ENCODE peak calls at places on chromosomes 6 and 20, in eight cellular contexts. E, X, K, W, T, R, P and C are unnamed samples.

GRCh38 chr6:108730556-108731228 is 117.5 kb upstream of the ARMC2 start:
- DNase-seq in E (no peak), X (no peak), K (no peak), W (no peak), T (no peak), R (no peak), P (no peak), C (no peak)

GRCh38 chr20:23260181-23260840 is 90.3 kb upstream of the NXT1 start:
- DNase-seq in E (no peak), X (no peak), K (no peak), W (no peak), T (no peak), R (no peak), P (no peak), C (no peak)

GRCh38 chr6:137223370-137224131 is 4.4 kb upstream of the IFNGR1 start:
- DNase-seq in E (peak), X (peak), K (peak), W (no peak), T (peak), R (peak), P (no peak), C (no peak)

GRCh38 chr6:31474871-31475286 is 23.1 kb upstream of the MICB start:
- DNase-seq in E (no peak), X (no peak), K (no peak), W (no peak), T (no peak), R (no peak), P (no peak), C (no peak)

GRCh38 chr6:116139917-116140316 is 14.0 kb upstream of the COL10A1 start:
- DNase-seq in E (no peak), X (no peak), K (peak), W (no peak), T (no peak), R (no peak), P (no peak), C (no peak)

GRCh38 chr20:18628330-18628941 is 40.6 kb downstream of the DTD1 start:
- DNase-seq in E (no peak), X (no peak), K (peak), W (no peak), T (no peak), R (peak), P (no peak), C (no peak)

GRCh38 chr6:170233304-170234205 is 57.3 kb downstream of the DLL1 start:
- DNase-seq in E (no peak), X (no peak), K (peak), W (no peak), T (no peak), R (no peak), P (no peak), C (no peak)

GRCh38 chr6:71126506-71126905 is 162.1 kb upstream of the OGFRL1 start:
- DNase-seq in E (no peak), X (no peak), K (no peak), W (no peak), T (no peak), R (no peak), P (no peak), C (no peak)

GRCh38 chr20:37120497-37120896 is 24.7 kb upstream of the RBL1 start:
- DNase-seq in E (no peak), X (no peak), K (no peak), W (no peak), T (no peak), R (no peak), P (no peak), C (no peak)

GRCh38 chr6:54428437-54428836 is 120.2 kb downstream of the TINAG start:
- DNase-seq in E (no peak), X (no peak), K (no peak), W (no peak), T (no peak), R (no peak), P (no peak), C (no peak)

GRCh38 chr6:83905648-83906047 is 46.2 kb downstream of the CYB5R4 start:
- DNase-seq in E (no peak), X (no peak), K (no peak), W (no peak), T (no peak), R (no peak), P (no peak), C (no peak)

GRCh38 chr20:59608871-59609270 is 4.5 kb downstream of the PHACTR3 start:
- DNase-seq in E (no peak), X (no peak), K (no peak), W (no peak), T (no peak), R (no peak), P (no peak), C (no peak)

GRCh38 chr6:10528170-10528981 is 7.2 kb downstream of the GCNT2 start:
- DNase-seq in E (peak), X (peak), K (peak), W (peak), T (no peak), R (no peak), P (peak), C (no peak)

GRCh38 chr20:5735845-5736530 is 14.2 kb upstream of the SHLD1 start:
- DNase-seq in E (no peak), X (no peak), K (no peak), W (peak), T (no peak), R (no peak), P (no peak), C (no peak)

GRCh38 chr6:117483645-117484016 is 1.2 kb downstream of the DCBLD1 start:
- DNase-seq in E (no peak), X (peak), K (peak), W (no peak), T (peak), R (no peak), P (no peak), C (no peak)

GRCh38 chr6:163599684-163600083 is 185.2 kb downstream of the QKI start:
- DNase-seq in E (no peak), X (no peak), K (no peak), W (no peak), T (no peak), R (no peak), P (no peak), C (no peak)

GRCh38 chr20:3238616-3239025 is 369 bp downstream of the SLC4A11 start:
- DNase-seq in E (peak), X (peak), K (peak), W (peak), T (no peak), R (peak), P (no peak), C (no peak)

GRCh38 chr6:3915076-3915791 is 66.1 kb downstream of the FAM50B start:
- DNase-seq in E (no peak), X (no peak), K (no peak), W (no peak), T (no peak), R (no peak), P (no peak), C (no peak)

GRCh38 chr6:34110610-34111009 is 35.3 kb downstream of the GRM4 start:
- DNase-seq in E (no peak), X (no peak), K (no peak), W (no peak), T (no peak), R (no peak), P (no peak), C (no peak)

GRCh38 chr6:26020291-26020982 is 57.8 kb downstream of the TRIM38 start:
- DNase-seq in E (peak), X (peak), K (peak), W (peak), T (peak), R (peak), P (peak), C (peak)

GRCh38 chr6:149716584-149716983 is 1.3 kb downstream of the LATS1 start:
- DNase-seq in E (no peak), X (peak), K (no peak), W (no peak), T (peak), R (no peak), P (no peak), C (no peak)

GRCh38 chr20:23282111-23282510 is 68.5 kb upstream of the NXT1 start:
- DNase-seq in E (no peak), X (no peak), K (no peak), W (no peak), T (no peak), R (no peak), P (no peak), C (no peak)

GRCh38 chr20:44958276-44958675 is 1.9 kb downstream of the TOMM34 start:
- DNase-seq in E (no peak), X (no peak), K (no peak), W (no peak), T (no peak), R (no peak), P (no peak), C (no peak)

GRCh38 chr20:7806831-7807230 is 133.4 kb downstream of the HAO1 start:
- DNase-seq in E (no peak), X (peak), K (no peak), W (no peak), T (peak), R (no peak), P (no peak), C (no peak)

GRCh38 chr20:51985013-51985415 is 182.7 kb upstream of the SALL4 start:
- DNase-seq in E (no peak), X (peak), K (no peak), W (peak), T (peak), R (no peak), P (no peak), C (no peak)

GRCh38 chr6:74137910-74138309 is 441.9 kb downstream of the CD109 start:
- DNase-seq in E (no peak), X (peak), K (no peak), W (peak), T (peak), R (no peak), P (no peak), C (no peak)

GRCh38 chr6:17418281-17419188 is 25.1 kb downstream of the CAP2 start:
- DNase-seq in E (no peak), X (peak), K (no peak), W (peak), T (peak), R (no peak), P (no peak), C (no peak)

GRCh38 chr6:26411751-26412150 is 9.7 kb downstream of the BTN3A1 start:
- DNase-seq in E (no peak), X (peak), K (no peak), W (peak), T (peak), R (no peak), P (no peak), C (no peak)

GRCh38 chr6:42268835-42269204 is 51.2 kb upstream of the MRPS10 start:
- DNase-seq in E (no peak), X (no peak), K (no peak), W (no peak), T (no peak), R (no peak), P (no peak), C (no peak)

GRCh38 chr20:19603390-19603753 is 154.7 kb upstream of the RIN2 start:
- DNase-seq in E (no peak), X (no peak), K (no peak), W (no peak), T (no peak), R (no peak), P (no peak), C (no peak)

GRCh38 chr6:1856381-1856780 is 246.7 kb downstream of the FOXC1 start:
- DNase-seq in E (peak), X (peak), K (no peak), W (peak), T (peak), R (no peak), P (no peak), C (no peak)

GRCh38 chr6:148757944-148758343 is 11.1 kb downstream of the UST start:
- DNase-seq in E (no peak), X (no peak), K (no peak), W (no peak), T (no peak), R (no peak), P (no peak), C (no peak)

GRCh38 chr20:59831024-59831900 is 102.2 kb downstream of the SYCP2 start:
- DNase-seq in E (no peak), X (no peak), K (no peak), W (no peak), T (no peak), R (no peak), P (peak), C (no peak)

GRCh38 chr20:20366896-20367680 is 816 bp upstream of the INSM1 start:
- DNase-seq in E (no peak), X (no peak), K (no peak), W (no peak), T (no peak), R (no peak), P (no peak), C (no peak)

GRCh38 chr20:50996901-50997830 is 25.7 kb downstream of the KCNG1 start:
- DNase-seq in E (no peak), X (peak), K (no peak), W (no peak), T (peak), R (no peak), P (no peak), C (no peak)

GRCh38 chr20:58640446-58640845 is 10.6 kb upstream of the STX16 start:
- DNase-seq in E (no peak), X (peak), K (no peak), W (no peak), T (peak), R (no peak), P (no peak), C (no peak)

GRCh38 chr6:30075094-30075986 is at the start of gene RNF39:
- DNase-seq in E (peak), X (no peak), K (peak), W (no peak), T (no peak), R (no peak), P (peak), C (no peak)

GRCh38 chr20:48703107-48703506 is 124.7 kb downstream of the PREX1 start:
- DNase-seq in E (no peak), X (no peak), K (peak), W (no peak), T (no peak), R (no peak), P (peak), C (no peak)

GRCh38 chr6:162538643-162539064 is 188.9 kb downstream of the PRKN start:
- DNase-seq in E (no peak), X (no peak), K (peak), W (no peak), T (no peak), R (no peak), P (no peak), C (no peak)

GRCh38 chr6:166197361-166197760 is 29.7 kb upstream of the TBXT start:
- DNase-seq in E (no peak), X (no peak), K (no peak), W (no peak), T (no peak), R (no peak), P (no peak), C (no peak)
- TF ChIP-seq CTCF in E (no peak), X (no peak), K (no peak), W (no peak), T (no peak), R (no peak), P (no peak), C (no peak)

GRCh38 chr6:68639826-68640505 is 4.9 kb downstream of the ADGRB3 start:
- DNase-seq in E (no peak), X (no peak), K (no peak), W (no peak), T (no peak), R (no peak), P (no peak), C (no peak)
- TF ChIP-seq CTCF in E (no peak), X (no peak), K (no peak), W (no peak), T (no peak), R (no peak), P (no peak), C (no peak)

GRCh38 chr20:64242003-64242796 is 13.3 kb upstream of the PCMTD2 start:
- DNase-seq in E (no peak), X (no peak), K (no peak), W (no peak), T (no peak), R (no peak), P (no peak), C (no peak)

GRCh38 chr20:64242797-64243475 is 12.6 kb upstream of the PCMTD2 start:
- DNase-seq in E (no peak), X (no peak), K (no peak), W (no peak), T (no peak), R (no peak), P (no peak), C (no peak)

GRCh38 chr20:64244870-64245603 is 10.5 kb upstream of the PCMTD2 start:
- DNase-seq in E (no peak), X (no peak), K (no peak), W (no peak), T (no peak), R (no peak), P (no peak), C (no peak)

GRCh38 chr20:64245746-64246595 is 9.6 kb upstream of the PCMTD2 start:
- DNase-seq in E (no peak), X (no peak), K (no peak), W (no peak), T (no peak), R (no peak), P (no peak), C (no peak)

DNA sequence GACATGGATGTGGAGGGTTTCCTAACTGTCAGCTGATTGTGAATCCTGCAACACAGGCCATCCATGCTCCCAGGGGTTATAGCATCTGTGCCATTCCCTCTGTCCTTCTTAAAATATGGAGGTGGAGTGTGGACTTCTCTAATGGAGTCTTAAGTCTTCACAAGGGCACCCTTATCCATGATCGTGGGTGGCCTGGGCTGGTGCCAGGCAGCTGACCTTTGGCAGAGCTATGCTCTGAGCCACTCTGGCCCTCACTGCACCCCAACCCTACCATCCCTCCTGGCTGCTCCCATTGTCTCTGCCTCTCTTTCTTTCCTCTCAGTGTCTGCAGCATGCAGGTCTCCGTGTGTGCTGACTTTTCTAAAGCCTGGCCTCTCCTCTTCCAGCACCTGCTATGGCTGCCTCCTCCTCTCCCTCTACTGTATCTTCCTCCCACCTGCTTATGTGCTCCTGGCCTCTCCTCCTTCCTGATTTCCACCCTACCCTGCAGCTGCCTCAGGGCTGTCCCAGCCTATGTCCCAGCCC is 11.2 kb upstream of the PCMTD2 start:
- DNase-seq in E (no peak), X (no peak), K (no peak), W (no peak), T (no peak), R (no peak), P (no peak), C (no peak)
- TF ChIP-seq CTCF in E (no peak), X (no peak), K (no peak), W (no peak), T (no peak), R (no peak), P (no peak), C (no peak)

GRCh38 chr6:111703723-111704122 is 98.0 kb upstream of the TRAF3IP2 start:
- DNase-seq in E (no peak), X (no peak), K (no peak), W (no peak), T (no peak), R (no peak), P (no peak), C (no peak)
- TF ChIP-seq CTCF in E (no peak), X (no peak), K (no peak), W (no peak), T (no peak), R (no peak), P (no peak), C (no peak)